ENCODE peak calls at places on chromosomes 1 and 21, in four cellular contexts. S is pancreas, Z is body of pancreas, C is fibroblast of lung. Q is an unnamed sample.

GRCh38 chr1:82141393-82141792 is 340.7 kb downstream of the ADGRL2 start:
- DNase-seq in Z (no peak), S (no peak), C (no peak), Q (no peak)

GRCh38 chr1:228066891-228067654 is 15.4 kb upstream of the ARF1 start:
- DNase-seq in C (no peak), S (no peak), Z (no peak), Q (no peak)

GRCh38 chr1:187237542-187237941 is 408.8 kb downstream of the PLA2G4A start:
- DNase-seq in Z (no peak), C (no peak), S (no peak), Q (no peak)

GRCh38 chr21:45562401-45562800 is 20.2 kb upstream of the SLC19A1 start:
- DNase-seq in Z (no peak), C (no peak), S (no peak), Q (no peak)

GRCh38 chr1:186082235-186082937 is 292.7 kb downstream of the TPR start:
- DNase-seq in S (peak; percentile 50), C (peak; percentile 76), Z (peak; percentile 44), Q (peak; percentile 88)

GRCh38 chr1:214570442-214570841 is 19.0 kb upstream of the PTPN14 start:
- DNase-seq in C (peak; percentile 53), S (no peak), Z (no peak), Q (peak; percentile 57)

GRCh38 chr1:32900371-32900955 is 726 bp downstream of the TMEM54 start:
- DNase-seq in C (peak; percentile 26), S (no peak), Z (no peak), Q (no peak)

GRCh38 chr1:173527151-173527826 is 50.2 kb downstream of the PRDX6 start:
- DNase-seq in S (no peak), Z (no peak), C (peak; percentile 65), Q (peak; percentile 11)

GRCh38 chr1:220430059-220430458 is 97.9 kb upstream of the MARK1 start:
- DNase-seq in Z (no peak), S (no peak), C (no peak), Q (no peak)

GRCh38 chr1:42144336-42145189 is 8.6 kb upstream of the GUCA2B start:
- DNase-seq in Z (no peak), S (peak; percentile 9), C (no peak), Q (no peak)

GRCh38 chr1:218209351-218209861 is 75.7 kb upstream of the RRP15 start:
- DNase-seq in C (peak; percentile 87), S (no peak), Z (no peak), Q (peak; percentile 51)

GRCh38 chr1:98049370-98050115 is 128.7 kb upstream of the DPYD start:
- DNase-seq in C (peak; percentile 24), Z (no peak), S (no peak), Q (no peak)

GRCh38 chr1:108877858-108878257 is 1.1 kb downstream of the GPSM2 start:
- DNase-seq in S (no peak), C (peak; percentile 50), Z (no peak), Q (no peak)

GRCh38 chr1:205313681-205314308 is 7.8 kb downstream of the NUAK2 start:
- DNase-seq in C (peak; percentile 70), S (peak; percentile 67), Z (no peak), Q (peak; percentile 54)

GRCh38 chr21:36589352-36589971 is 109.5 kb upstream of the SIM2 start:
- DNase-seq in S (peak; percentile 38), Z (peak; percentile 63), C (peak; percentile 54), Q (peak; percentile 27)

GRCh38 chr1:109802136-109802900 is 38.6 kb upstream of the EPS8L3 start:
- DNase-seq in Z (no peak), C (no peak), S (no peak), Q (no peak)

GRCh38 chr1:29636936-29637335 is 400.6 kb downstream of the PTPRU start:
- DNase-seq in Z (no peak), S (no peak), C (no peak), Q (no peak)

GRCh38 chr1:97603776-97604175 is 317.1 kb downstream of the DPYD start:
- DNase-seq in C (peak; percentile 58), Z (no peak), S (no peak), Q (no peak)

GRCh38 chr1:192807968-192808587 is 761 bp upstream of the RGS2 start:
- DNase-seq in C (peak; percentile 74), Z (no peak), S (no peak), Q (peak; percentile 36)

GRCh38 chr1:203557958-203558760 is 64.2 kb downstream of the OPTC start:
- DNase-seq in Z (no peak), C (peak; percentile 98), S (no peak), Q (peak; percentile 95)

GRCh38 chr1:1080951-1081310 is 6.8 kb upstream of the RNF223 start:
- DNase-seq in C (no peak), S (peak; percentile 15), Z (no peak), Q (no peak)

GRCh38 chr1:109283748-109284600 is 1.0 kb upstream of the PSRC1 start:
- DNase-seq in Z (no peak), S (no peak), C (no peak), Q (no peak)

GRCh38 chr1:205374205-205375078 is 17.7 kb upstream of the KLHDC8A start:
- DNase-seq in Z (no peak), C (peak; percentile 78), S (no peak), Q (peak; percentile 76)

GRCh38 chr1:7339953-7340352 is 431.1 kb upstream of the VAMP3 start:
- DNase-seq in Z (no peak), S (no peak), C (peak; percentile 78), Q (no peak)

GRCh38 chr1:18100493-18101063 is 7.0 kb upstream of the IGSF21 start:
- DNase-seq in C (peak; percentile 50), S (peak; percentile 37), Z (peak; percentile 77), Q (peak; percentile 60)

GRCh38 chr1:46280092-46280491 is 23.3 kb downstream of the LRRC41 start:
- DNase-seq in S (no peak), Z (no peak), C (no peak), Q (no peak)

GRCh38 chr1:177001556-177001955 is 163.0 kb downstream of the ASTN1 start:
- DNase-seq in Z (no peak), S (no peak), C (no peak), Q (no peak)

GRCh38 chr1:92886886-92887419 is 55.1 kb downstream of the RPL5 start:
- DNase-seq in Z (peak; percentile 61), S (peak; percentile 76), C (no peak), Q (no peak)

GRCh38 chr1:26580116-26580515 is 50.6 kb downstream of the RPS6KA1 start:
- DNase-seq in C (no peak), S (no peak), Z (no peak), Q (no peak)

GRCh38 chr1:233256191-233256590 is 39.3 kb downstream of the PCNX2 start:
- DNase-seq in C (no peak), Z (no peak), S (no peak), Q (no peak)

GRCh38 chr1:107477233-107477632 is 336.4 kb downstream of the NTNG1 start:
- DNase-seq in Z (no peak), C (no peak), S (no peak), Q (no peak)

GRCh38 chr1:196609114-196609737 is 986 bp upstream of the KCNT2 start:
- DNase-seq in C (peak; percentile 38), Z (no peak), S (no peak), Q (peak; percentile 13)

GRCh38 chr1:153288634-153289275 is 24.0 kb downstream of the PGLYRP3 start:
- DNase-seq in S (no peak), C (no peak), Z (no peak), Q (no peak)

GRCh38 chr1:54095543-54096286 is 42.3 kb downstream of the TCEANC2 start:
- DNase-seq in S (no peak), C (no peak), Z (no peak), Q (no peak)

GRCh38 chr1:200314085-200314750 is 95.6 kb downstream of the ZNF281 start:
- DNase-seq in S (no peak), Z (no peak), C (peak; percentile 59), Q (peak; percentile 51)

GRCh38 chr21:41709965-41710822 is 56.7 kb downstream of the RIPK4 start:
- DNase-seq in S (no peak), C (no peak), Z (no peak), Q (no peak)

GRCh38 chr1:201295861-201296260 is 12.6 kb downstream of the PKP1 start:
- DNase-seq in S (no peak), Z (no peak), C (peak; percentile 73), Q (peak; percentile 27)

GRCh38 chr1:202952818-202953217 is 5.3 kb downstream of the ADIPOR1 start:
- DNase-seq in C (peak; percentile 40), S (peak; percentile 64), Z (no peak), Q (peak; percentile 24)

DNA sequence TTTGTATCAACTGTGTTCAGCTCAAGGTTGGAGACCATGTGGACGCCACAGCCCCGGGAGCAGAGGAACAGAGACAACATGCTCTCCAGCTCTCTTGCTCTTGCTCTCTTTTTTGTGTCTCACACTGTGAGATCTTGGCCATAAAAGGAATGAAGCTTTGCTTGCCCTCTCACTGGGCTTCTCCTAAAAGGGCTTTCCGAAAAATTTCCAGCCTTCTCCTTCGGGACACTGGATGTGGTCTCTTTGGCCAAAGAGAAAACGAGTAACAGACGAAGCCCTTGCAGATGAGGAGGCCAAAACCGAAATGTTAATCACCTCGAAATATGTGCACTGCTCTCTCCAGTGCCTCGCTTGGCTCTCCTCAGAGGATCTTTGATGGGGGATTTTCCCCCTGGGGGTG is 68.5 kb upstream of the ANGPTL1 start:
- DNase-seq in C (peak; percentile 21), S (no peak), Z (no peak), Q (no peak)
- H3K4me3 ChIP-seq in C (no peak overlapping the region), S (no peak overlapping the region), Z (no peak overlapping the region), Q (no peak overlapping the region)

GRCh38 chr1:37622131-37622530 is 12.6 kb downstream of the RSPO1 start:
- DNase-seq in S (no peak), C (no peak), Z (no peak), Q (no peak)
- TF ChIP-seq CTCF in S (no peak), C (no peak), Z (no peak), Q (no peak)

DNA sequence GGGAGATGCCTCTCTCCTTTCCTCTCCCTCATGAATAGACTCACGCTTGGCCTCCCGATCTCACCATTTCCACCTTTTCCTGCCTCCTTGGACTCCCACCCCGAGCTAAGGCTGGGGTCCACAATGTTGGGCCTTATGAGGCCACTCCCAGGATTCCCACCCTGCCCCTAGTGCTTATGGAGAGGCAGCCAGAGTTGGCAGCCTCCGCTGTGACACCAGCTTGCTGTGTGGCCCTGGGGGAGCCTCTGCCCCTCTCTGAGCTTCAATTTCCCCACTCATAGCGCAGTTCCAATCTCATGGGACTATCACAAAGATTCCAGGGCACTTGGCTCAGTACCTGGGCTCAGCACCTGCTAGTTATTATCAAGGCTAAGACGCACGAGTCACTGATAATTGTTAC is 118.7 kb upstream of the WNT4 start:
- DNase-seq in Z (no peak), S (no peak), C (no peak), Q (no peak)
- H3K27me3 ChIP-seq in Z (no peaks in the 10 kb centered on the region), S (no peaks in the 10 kb centered on the region), C (no peaks in the 10 kb centered on the region), Q (no peaks in the 10 kb centered on the region)

DNA sequence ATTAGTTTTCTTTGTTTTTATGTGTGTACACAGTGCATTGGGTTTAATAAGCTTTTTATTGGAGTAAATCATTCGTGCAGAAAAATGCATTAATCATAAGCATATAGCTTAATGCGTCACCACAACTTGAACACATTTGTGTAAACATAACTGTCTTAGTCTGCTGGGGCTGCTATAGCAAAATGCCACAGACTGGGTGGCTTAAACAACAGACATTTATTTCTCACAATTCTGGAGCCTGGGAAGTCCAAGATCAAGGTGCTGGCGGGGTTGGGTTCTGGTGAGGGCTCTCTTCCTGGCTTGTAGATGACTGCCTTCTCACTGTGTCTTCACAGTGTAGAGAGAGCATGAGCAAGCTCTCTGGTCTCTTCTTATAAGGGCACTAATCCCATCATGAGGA is 17.6 kb upstream of the SLC6A9 start:
- DNase-seq in C (peak; percentile 64), S (no peak), Z (no peak), Q (peak; percentile 65)
- H3K4me3 ChIP-seq in C (no peak overlapping the region), S (no peak overlapping the region), Z (no peak overlapping the region), Q (no peak overlapping the region)

GRCh38 chr1:212315907-212316306 is 30.7 kb downstream of the PPP2R5A start:
- DNase-seq in C (peak; percentile 39), S (no peak), Z (peak; percentile 29), Q (peak; percentile 23)
- TF ChIP-seq CTCF in C (peak; percentile 33), S (no peak), Z (peak; percentile 39), Q (peak; percentile 43)

Q was measured in brain microvascular endothelial cell.